ENCODE peak calls at places on chromosome 2, in seven cellular contexts. H, Y, F, X, R, T and O are unnamed samples.
A peak's percentile ranks its signal among the peaks of the same experiment; 100 is the strongest.

GRCh38 chr2:47087051-47087450 is 68.1 kb downstream of the STPG4 start:
- DNase-seq in F (no peak), Y (peak; percentile 55), T (no peak), X (peak; percentile 43), H (no peak), R (no peak), O (no peak)

GRCh38 chr2:128302744-128303067 is 16.0 kb downstream of the HS6ST1 start:
- DNase-seq in Y (no peak), X (no peak), T (no peak), H (no peak), R (no peak), F (no peak), O (no peak)

GRCh38 chr2:231785413-231785812 is 832 bp upstream of the COPS7B start:
- DNase-seq in F (no peak), X (no peak), R (no peak), H (no peak), Y (no peak), T (no peak), O (no peak)

GRCh38 chr2:14903709-14904374 is 271.3 kb downstream of the LRATD1 start:
- DNase-seq in T (no peak), X (no peak), F (peak; percentile 95), R (no peak), Y (peak; percentile 72), H (no peak), O (no peak)

GRCh38 chr2:54899576-54900200 is 150.6 kb downstream of the RTN4 start:
- DNase-seq in F (no peak), Y (peak; percentile 27), R (peak; percentile 48), X (no peak), T (no peak), H (no peak), O (no peak)

GRCh38 chr2:138086556-138086955 is 122.3 kb downstream of the HNMT start:
- DNase-seq in H (no peak), T (no peak), Y (no peak), R (no peak), X (no peak), F (no peak), O (no peak)

GRCh38 chr2:224025874-224026273 is 13.2 kb downstream of the SERPINE2 start:
- DNase-seq in R (no peak), Y (no peak), H (no peak), X (no peak), F (no peak), T (no peak), O (peak; percentile 35)

GRCh38 chr2:174577967-174578589 is 19.5 kb downstream of the WIPF1 start:
- DNase-seq in T (no peak), Y (peak; percentile 51), R (peak; percentile 55), F (no peak), H (no peak), X (no peak), O (no peak)

GRCh38 chr2:159285929-159286708 is at the start of gene WDSUB1:
- DNase-seq in H (peak; percentile 85), R (peak; percentile 79), T (peak; percentile 86), X (peak; percentile 69), F (peak; percentile 68), Y (peak; percentile 64), O (peak; percentile 89)

GRCh38 chr2:176447616-176448015 is 178.4 kb downstream of the MTX2 start:
- DNase-seq in T (no peak), F (no peak), Y (no peak), R (no peak), X (no peak), H (no peak), O (no peak)

GRCh38 chr2:189116059-189116458 is 63.5 kb downstream of the COL5A2 start:
- DNase-seq in R (no peak), H (no peak), T (no peak), X (no peak), F (no peak), Y (no peak), O (no peak)

GRCh38 chr2:70806620-70807019 is 13.8 kb downstream of the CLEC4F start:
- DNase-seq in Y (no peak), X (no peak), H (no peak), F (no peak), T (no peak), R (no peak), O (no peak)

GRCh38 chr2:11903085-11903484 is 156.7 kb downstream of the LPIN1 start:
- DNase-seq in T (no peak), Y (no peak), R (no peak), F (no peak), X (no peak), H (no peak), O (no peak)

GRCh38 chr2:181235683-181236459 is 221.3 kb upstream of the ITGA4 start:
- DNase-seq in F (no peak), X (no peak), T (no peak), H (no peak), Y (no peak), R (no peak), O (no peak)

GRCh38 chr2:73983322-73984202 is 1.1 kb upstream of the TET3 start:
- DNase-seq in T (peak; percentile 87), Y (peak; percentile 74), R (no peak), X (peak; percentile 95), F (peak; percentile 73), H (no peak), O (peak; percentile 91)

GRCh38 chr2:176648691-176649297 is 379.6 kb downstream of the MTX2 start:
- DNase-seq in T (no peak), X (no peak), H (no peak), F (no peak), R (no peak), Y (no peak), O (no peak)

GRCh38 chr2:239438368-239438767 is 37.5 kb upstream of the HDAC4 start:
- DNase-seq in X (no peak), F (no peak), T (no peak), H (no peak), R (no peak), Y (no peak), O (no peak)

GRCh38 chr2:189210250-189211075 is 30.9 kb upstream of the COL5A2 start:
- DNase-seq in Y (no peak), F (no peak), H (peak; percentile 88), T (peak; percentile 57), X (no peak), R (peak; percentile 94), O (no peak)

GRCh38 chr2:25431604-25432003 is 89.9 kb upstream of the DNMT3A start:
- DNase-seq in F (no peak), R (no peak), T (no peak), X (no peak), Y (no peak), H (no peak), O (no peak)

GRCh38 chr2:207692206-207693065 is 19.0 kb upstream of the CCNYL1 start:
- DNase-seq in Y (peak; percentile 59), F (peak; percentile 56), X (no peak), R (peak; percentile 61), H (no peak), T (no peak), O (peak; percentile 73)

GRCh38 chr2:46824611-46825010 is 91.0 kb downstream of the MCFD2 start:
- DNase-seq in H (no peak), R (peak; percentile 44), X (no peak), F (no peak), Y (no peak), T (no peak), O (no peak)

GRCh38 chr2:161416294-161416632 is at the start of gene TBR1:
- DNase-seq in Y (peak; percentile 41), H (no peak), F (no peak), X (no peak), T (no peak), R (no peak), O (no peak)

GRCh38 chr2:64650722-64651338 is 2.9 kb downstream of the SERTAD2 start:
- DNase-seq in R (no peak), F (no peak), Y (no peak), X (no peak), H (no peak), T (no peak), O (no peak)

GRCh38 chr2:142915502-142915901 is 38.0 kb downstream of the KYNU start:
- DNase-seq in R (no peak), H (no peak), F (no peak), T (no peak), X (no peak), Y (no peak), O (no peak)

GRCh38 chr2:142920579-142920978 is 43.1 kb downstream of the KYNU start:
- DNase-seq in R (no peak), H (no peak), Y (no peak), X (no peak), T (no peak), F (no peak), O (no peak)

GRCh38 chr2:142918624-142919023 is 41.2 kb downstream of the KYNU start:
- DNase-seq in Y (no peak), H (no peak), F (no peak), R (no peak), T (no peak), X (no peak), O (no peak)

GRCh38 chr2:142914507-142915313 is 37.2 kb downstream of the KYNU start:
- DNase-seq in X (no peak), R (no peak), Y (no peak), F (no peak), H (no peak), T (no peak), O (no peak)
- H3K27ac ChIP-seq in X (no peak overlapping the region), R (no peak overlapping the region), Y (no peak overlapping the region), F (no peak overlapping the region), H (no peak overlapping the region), T (no peak overlapping the region), O (no peak overlapping the region)

GRCh38 chr2:104975371-104975770 is 62.5 kb upstream of the MRPS9 start:
- DNase-seq in H (no peak), X (no peak), F (no peak), R (no peak), T (no peak), Y (no peak), O (no peak)

GRCh38 chr2:104977958-104978357 is 59.9 kb upstream of the MRPS9 start:
- DNase-seq in Y (no peak), X (no peak), H (no peak), T (no peak), F (no peak), R (no peak), O (no peak)

GRCh38 chr2:104982111-104982510 is 55.8 kb upstream of the MRPS9 start:
- DNase-seq in F (no peak), T (no peak), R (no peak), H (no peak), Y (no peak), X (no peak), O (no peak)

GRCh38 chr2:104976603-104977120 is 61.2 kb upstream of the MRPS9 start:
- DNase-seq in Y (peak; percentile 9), R (no peak), H (no peak), F (peak; percentile 63), T (no peak), X (no peak), O (no peak)
- TF ChIP-seq CTCF in Y (peak; percentile 19), R (no peak), H (no peak), F (peak; percentile 78), T (no peak), X (no peak), O (no peak)

GRCh38 chr2:183091318-183091953 is 12.9 kb downstream of the DUSP19 start:
- DNase-seq in F (no peak), Y (no peak), H (no peak), R (no peak), X (no peak), T (no peak), O (no peak)
- TF ChIP-seq POLR2AphosphoS5 in F (no peak), Y (no peak), H (no peak), R (no peak), X (no peak), T (no peak), O (no peak)

DNA sequence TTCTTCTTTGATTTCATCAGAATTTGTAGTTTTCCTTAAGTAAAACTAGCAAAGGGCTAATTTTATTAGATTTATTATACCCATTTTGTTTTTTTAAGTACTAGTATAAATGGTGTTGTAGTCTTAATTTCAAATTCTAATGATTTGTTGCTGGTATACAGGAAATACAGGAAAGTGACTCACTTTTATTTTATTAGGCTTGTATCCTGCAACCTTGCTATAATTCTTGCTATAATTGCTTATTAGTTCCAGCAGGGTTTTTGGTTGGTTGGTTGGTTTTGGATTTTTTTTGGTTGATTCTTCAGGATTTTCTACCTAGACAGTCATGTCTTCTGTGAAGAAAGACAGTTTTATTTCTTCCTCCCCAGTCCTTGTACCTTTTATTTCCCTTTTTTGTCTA is 110.6 kb upstream of the IL1R2 start:
- DNase-seq in R (peak; percentile 68), Y (no peak), T (no peak), X (no peak), F (no peak), H (no peak), O (no peak)
- H3K27ac ChIP-seq in R (no peak overlapping the region), Y (no peak overlapping the region), T (no peak overlapping the region), X (no peak overlapping the region), F (no peak overlapping the region), H (no peak overlapping the region), O (no peak overlapping the region)